ENCODE peak calls at places on chromosome 9, in six cellular contexts. Q is tibial nerve; Z is left ventricle myocardium inferior; K is hepatocyte; J is CD8-positive, alpha-beta memory T cell; O is heart left ventricle. D is an unnamed sample.

GRCh38 chr9:78519786-78520185 is 222.9 kb downstream of the PSAT1 start:
- DNase-seq in Z (no peak), K (no peak), O (no peak), J (no peak), Q (no peak), D (no peak)

GRCh38 chr9:20441704-20442423 is 180.4 kb downstream of the MLLT3 start:
- DNase-seq in K (no peak), Q (no peak), Z (no peak), O (no peak), J (no peak), D (no peak)

GRCh38 chr9:69264526-69264925 is 60.5 kb upstream of the ENTREP1 start:
- DNase-seq in O (no peak), K (no peak), J (no peak), Z (no peak), Q (no peak), D (no peak)

GRCh38 chr9:136773386-136774044 is 9.2 kb upstream of the LCN15 start:
- DNase-seq in K (no peak), O (no peak), Q (no peak), J (no peak), Z (no peak), D (no peak)

GRCh38 chr9:124735121-124735520 is 36.0 kb downstream of the NR6A1 start:
- DNase-seq in K (no peak), Q (no peak), O (no peak), J (no peak), Z (no peak), D (no peak)

GRCh38 chr9:137827908-137828526 is 49.6 kb upstream of the CACNA1B start:
- DNase-seq in J (no peak), K (peak), Z (no peak), O (no peak), Q (no peak), D (no peak)

GRCh38 chr9:125550633-125551032 is 156.4 kb downstream of the MAPKAP1 start:
- DNase-seq in K (no peak), J (no peak), Q (no peak), O (no peak), Z (no peak), D (no peak)

GRCh38 chr9:79709945-79710674 is 138.3 kb downstream of the TLE4 start:
- DNase-seq in J (no peak), K (no peak), Z (no peak), O (no peak), Q (no peak), D (no peak)

GRCh38 chr9:97850746-97851449 is 2.1 kb upstream of the FOXE1 start:
- DNase-seq in J (no peak), Q (no peak), K (no peak), O (no peak), Z (no peak), D (peak)

GRCh38 chr9:96458226-96458625 is 8.3 kb downstream of the HABP4 start:
- DNase-seq in J (no peak), Q (no peak), Z (no peak), K (no peak), O (no peak), D (no peak)

GRCh38 chr9:135522137-135522877 is 1.1 kb downstream of the LCN1 start:
- DNase-seq in O (no peak), J (no peak), Z (no peak), K (no peak), Q (no peak), D (no peak)
- H3K4me3 ChIP-seq in O (no peak), J (no peak), Z (no peak), K (no peak), Q (no peak), D (no peak)

GRCh38 chr9:90014421-90014820 is 409.6 kb downstream of the GADD45G start:
- DNase-seq in Z (no peak), O (no peak), K (no peak), Q (no peak), J (no peak), D (no peak)
- H3K27ac ChIP-seq in Z (no peak), O (no peak), K (no peak), Q (no peak), J (no peak), D (no peak)

DNA sequence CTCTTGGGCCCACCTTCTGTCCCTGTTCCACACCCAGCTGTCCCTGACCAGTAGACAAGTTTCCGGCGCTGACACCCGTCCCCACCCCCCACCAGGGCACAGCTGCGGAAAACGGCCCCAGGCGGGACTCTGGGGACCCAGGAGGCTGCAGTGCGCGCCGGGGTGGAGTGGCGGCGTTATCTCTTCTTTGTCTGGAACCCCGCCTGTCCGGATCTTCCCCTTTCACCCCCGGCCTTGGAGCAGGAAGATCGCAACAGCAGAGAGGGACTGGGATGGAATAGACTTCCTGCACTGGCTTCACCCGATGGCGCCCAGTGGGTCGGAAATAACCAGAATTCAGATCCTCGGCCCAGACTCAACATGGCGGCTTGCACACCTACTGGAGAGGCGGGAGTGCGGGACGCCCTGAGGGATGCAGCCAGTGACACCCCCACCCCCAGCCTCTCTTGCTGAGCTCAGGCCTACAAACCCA is 4.7 kb downstream of the PAX5 start:
- DNase-seq in Q (no peak), J (no peak), O (no peak), Z (no peak), K (no peak), D (no peak)
- H3K4me3 ChIP-seq in Q (no peak), J (no peak), O (no peak), Z (peak), K (no peak), D (no peak)

GRCh38 chr9:1207681-1208080 is 157.5 kb downstream of the DMRT2 start:
- DNase-seq in J (no peak), K (no peak), Z (no peak), O (no peak), Q (no peak), D (no peak)

GRCh38 chr9:1210954-1211353 is 160.8 kb downstream of the DMRT2 start:
- DNase-seq in Z (no peak), K (no peak), J (no peak), O (no peak), Q (no peak), D (no peak)

GRCh38 chr9:1202512-1203285 is 152.5 kb downstream of the DMRT2 start:
- DNase-seq in O (no peak), K (no peak), J (no peak), Q (no peak), Z (no peak), D (peak)

GRCh38 chr9:1208185-1208584 is 158.0 kb downstream of the DMRT2 start:
- DNase-seq in O (no peak), Q (no peak), J (no peak), K (no peak), Z (no peak), D (no peak)
- H3K27ac ChIP-seq in O (no peak), Q (no peak), J (no peak), K (no peak), Z (no peak), D (no peak)

DNA sequence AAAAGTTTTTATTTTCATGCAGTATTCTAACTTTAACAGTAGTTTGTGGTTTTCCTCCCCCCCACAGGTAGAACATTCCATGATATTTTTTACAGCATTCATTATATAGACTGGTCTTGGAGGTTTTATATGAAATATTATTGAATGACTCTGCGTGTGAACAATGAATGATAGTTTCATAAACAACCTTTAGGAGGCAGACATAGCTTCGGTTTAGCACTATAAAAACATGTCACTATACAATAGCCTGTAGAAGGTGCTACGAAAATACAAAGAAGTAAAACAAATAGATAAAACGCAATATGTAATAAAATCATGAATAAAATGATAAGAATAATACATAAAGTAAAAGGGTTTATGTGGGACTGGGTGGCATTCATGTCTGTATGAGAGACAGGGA is 8.5 kb downstream of the KLF4 start:
- DNase-seq in Z (no peak), O (no peak), Q (no peak), K (no peak), J (no peak), D (no peak)
- H3K4me3 ChIP-seq in Z (no peak), O (peak), Q (no peak), K (no peak), J (no peak), D (no peak)

DNA sequence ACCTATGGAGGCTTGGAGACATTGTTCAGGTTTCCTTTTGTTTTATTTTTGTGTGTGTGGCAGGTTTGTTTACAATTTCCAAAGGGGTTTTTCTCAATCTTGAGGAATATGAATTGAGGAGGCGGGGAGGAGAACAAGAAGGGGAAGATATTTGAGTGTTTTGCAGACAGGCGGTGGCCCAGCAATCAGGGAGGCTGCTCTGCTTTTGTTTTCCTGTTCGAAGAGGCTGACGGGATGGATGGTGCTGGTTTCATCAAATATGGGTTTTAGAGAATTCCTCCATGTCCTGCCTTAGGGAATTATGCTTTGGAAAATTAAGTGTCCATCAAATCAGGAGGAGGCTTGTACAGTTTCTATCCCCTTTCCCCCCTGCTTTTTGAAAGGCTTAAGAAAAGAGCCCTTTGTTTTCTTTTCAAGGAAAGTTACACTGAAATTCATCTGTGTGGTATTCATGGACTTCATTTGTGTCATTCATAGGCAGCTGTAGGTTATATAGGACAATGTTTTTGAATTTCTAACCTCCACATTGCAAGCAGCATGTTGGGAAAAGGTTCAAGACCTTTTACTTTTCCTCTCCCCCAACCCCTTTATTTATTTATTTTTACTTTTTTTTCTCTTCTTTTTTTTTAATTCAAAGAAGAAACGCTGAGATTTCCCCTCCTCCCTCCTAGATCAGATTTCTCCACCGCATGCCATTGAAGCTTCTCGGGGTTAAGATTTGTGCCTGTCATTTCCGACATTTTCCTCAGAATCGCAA is 107.4 kb downstream of the ZNF462 start:
- DNase-seq in Z (no peak), O (no peak), Q (no peak), J (no peak), K (no peak), D (no peak)
- H3K27ac ChIP-seq in Z (no peak), O (peak), Q (peak), J (no peak), K (no peak), D (peak)

GRCh38 chr9:134641989-134642384 is 384 bp downstream of the COL5A1 start:
- DNase-seq in K (peak), O (no peak), Z (no peak), Q (no peak), J (no peak), D (no peak)
- H3K4me3 ChIP-seq in K (peak), O (peak), Z (peak), Q (peak), J (no peak), D (peak)

GRCh38 chr9:18350036-18350435 is 123.9 kb upstream of the ADAMTSL1 start:
- DNase-seq in K (no peak), O (no peak), J (no peak), Z (no peak), Q (no peak), D (no peak)

GRCh38 chr9:18349530-18349929 is 124.4 kb upstream of the ADAMTSL1 start:
- DNase-seq in K (no peak), O (no peak), Q (no peak), Z (no peak), J (no peak), D (no peak)

GRCh38 chr9:18351216-18351615 is 122.7 kb upstream of the ADAMTSL1 start:
- DNase-seq in J (no peak), Z (no peak), K (no peak), Q (no peak), O (no peak), D (no peak)

GRCh38 chr9:18353473-18353872 is 120.5 kb upstream of the ADAMTSL1 start:
- DNase-seq in Q (no peak), Z (no peak), K (no peak), J (no peak), O (no peak), D (no peak)

DNA sequence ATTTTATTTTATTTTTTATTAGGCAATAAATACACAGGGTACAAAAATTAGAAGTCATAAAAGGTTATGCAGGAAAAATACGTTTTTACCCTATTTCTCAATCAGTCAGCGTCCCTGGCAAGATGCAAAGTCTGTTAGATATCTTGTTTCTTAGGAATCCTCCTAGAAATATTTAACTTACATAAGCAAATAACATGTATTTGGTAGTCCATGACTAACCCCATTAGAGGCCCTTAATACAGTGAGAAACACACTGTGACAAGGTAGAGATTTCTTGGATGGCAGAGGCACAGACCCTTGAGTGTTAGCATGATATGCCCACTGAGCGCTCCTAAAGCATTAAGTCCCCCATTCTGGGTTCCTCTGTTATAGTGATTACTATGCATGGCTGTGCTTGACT is 121.2 kb upstream of the ADAMTSL1 start:
- DNase-seq in O (no peak), K (no peak), Q (no peak), Z (no peak), J (no peak), D (no peak)
- H3K27ac ChIP-seq in O (no peak), K (no peak), Q (no peak), Z (no peak), J (no peak), D (no peak)

D was measured in thyroid gland.